ENCODE peak calls at places on chromosomes 16 and 17, in seven cellular contexts. W is nephron progenitor cell, U is astrocyte of the cerebellum, T is Caco-2, R is H9, H is IMR-90, B is A549. X is an unnamed sample.

GRCh38 chr17:13421581-13421980 is 180.1 kb downstream of the HS3ST3A1 start:
- DNase-seq in W (no peak), U (no peak), T (no peak), R (no peak), H (no peak), B (no peak), X (no peak)

GRCh38 chr17:65558683-65559311 is 2.7 kb downstream of the AXIN2 start:
- DNase-seq in W (peak), U (no peak), T (no peak), R (no peak), H (no peak), B (no peak), X (no peak)

GRCh38 chr16:85465328-85466307 is 147.5 kb upstream of the GSE1 start:
- DNase-seq in W (no peak), U (no peak), T (no peak), R (no peak), H (peak), B (no peak), X (no peak)

GRCh38 chr16:3608069-3608468 is 3.3 kb downstream of the SLX4 start:
- DNase-seq in W (no peak), U (no peak), T (no peak), R (no peak), H (no peak), B (no peak), X (no peak)

GRCh38 chr16:16861546-16861945 is 482.6 kb downstream of the NPIPA7 start:
- DNase-seq in W (peak), U (peak), T (peak), R (peak), H (peak), B (peak), X (peak)

GRCh38 chr17:83194189-83194565 is 114.8 kb downstream of the METRNL start:
- DNase-seq in W (no peak), U (no peak), T (peak), R (no peak), H (no peak), B (no peak), X (no peak)

GRCh38 chr17:75854881-75855309 is 240 bp downstream of the WBP2 start:
- DNase-seq in W (no peak), U (no peak), T (no peak), R (no peak), H (no peak), B (no peak), X (no peak)

GRCh38 chr16:70478912-70479341 is 24.5 kb downstream of the FCSK start:
- DNase-seq in W (no peak), U (no peak), T (no peak), R (peak), H (no peak), B (no peak), X (no peak)

GRCh38 chr16:55207679-55208294 is 116.2 kb upstream of the IRX6 start:
- DNase-seq in W (no peak), U (no peak), T (no peak), R (no peak), H (no peak), B (no peak), X (no peak)

GRCh38 chr17:30344283-30345088 is 10.6 kb upstream of the TMIGD1 start:
- DNase-seq in W (no peak), U (peak), T (peak), R (no peak), H (peak), B (peak), X (peak)

GRCh38 chr17:49515196-49515770 is 20.2 kb downstream of the NGFR start:
- DNase-seq in W (peak), U (peak), T (peak), R (peak), H (peak), B (peak), X (no peak)

GRCh38 chr16:740764-741505 is at the start of gene CIAO3:
- DNase-seq in W (peak), U (peak), T (peak), R (peak), H (peak), B (peak), X (peak)

GRCh38 chr17:47801906-47802305 is 19.7 kb downstream of the OSBPL7 start:
- DNase-seq in W (no peak), U (no peak), T (peak), R (no peak), H (no peak), B (no peak), X (no peak)

GRCh38 chr17:47803201-47803600 is 18.4 kb downstream of the OSBPL7 start:
- DNase-seq in W (no peak), U (no peak), T (peak), R (no peak), H (no peak), B (no peak), X (no peak)

GRCh38 chr17:47801176-47801765 is 20.3 kb downstream of the OSBPL7 start:
- DNase-seq in W (no peak), U (no peak), T (peak), R (no peak), H (no peak), B (no peak), X (no peak)

GRCh38 chr17:47803751-47804150 is 17.8 kb downstream of the OSBPL7 start:
- DNase-seq in W (no peak), U (no peak), T (peak), R (no peak), H (no peak), B (no peak), X (no peak)

DNA sequence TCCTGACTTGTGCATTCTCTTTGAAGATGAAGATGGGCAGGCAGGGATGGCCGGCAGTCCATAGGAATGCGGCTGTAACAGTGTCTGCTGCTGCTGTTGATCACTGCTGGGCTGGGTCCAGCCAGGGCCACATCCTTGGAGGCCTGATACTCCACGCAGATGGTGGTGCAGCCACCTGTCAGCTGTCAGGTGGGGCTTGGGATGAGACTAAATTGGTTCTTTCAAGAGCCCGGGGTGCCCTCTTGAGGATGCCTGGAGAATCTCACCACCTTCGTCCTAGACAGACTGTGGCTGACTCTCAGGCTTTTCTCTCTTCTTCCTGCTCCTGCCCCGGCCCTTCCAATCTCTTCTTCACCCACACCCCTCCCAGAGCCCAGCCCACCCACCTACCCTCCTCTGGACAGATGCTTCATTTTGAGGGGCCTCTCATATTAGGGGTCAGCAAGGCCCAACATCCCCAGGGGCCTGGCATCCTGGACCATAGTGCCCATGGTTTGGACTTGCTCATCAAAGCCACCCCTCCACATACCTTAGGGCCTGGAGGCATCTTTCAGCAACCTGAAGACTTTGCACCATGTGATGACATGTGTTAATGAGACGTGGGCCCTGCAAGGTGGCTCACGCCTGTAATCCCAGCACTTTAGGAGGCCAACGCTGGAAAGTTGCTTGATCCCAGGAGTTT is 19.1 kb downstream of the OSBPL7 start:
- DNase-seq in W (peak), U (peak), T (peak), R (peak), H (peak), B (peak), X (peak)
- TF ChIP-seq CTCF in W (peak), U (peak), T (peak), R (peak), H (peak), B (peak), X (no peak)

GRCh38 chr17:79075861-79076406 is 1.3 kb downstream of the ENGASE start:
- DNase-seq in W (no peak), U (no peak), T (no peak), R (no peak), H (no peak), B (no peak), X (no peak)
- TF ChIP-seq CTCF in W (no peak), U (no peak), T (no peak), R (no peak), H (no peak), B (no peak), X (no peak)

GRCh38 chr16:53131050-53131362 is 76.2 kb downstream of the CHD9 start:
- DNase-seq in W (no peak), U (no peak), T (no peak), R (no peak), H (no peak), B (no peak), X (no peak)

GRCh38 chr16:53129281-53130192 is 74.7 kb downstream of the CHD9 start:
- DNase-seq in W (no peak), U (peak), T (no peak), R (no peak), H (peak), B (no peak), X (no peak)

GRCh38 chr16:53132406-53132805 is 77.6 kb downstream of the CHD9 start:
- DNase-seq in W (no peak), U (no peak), T (no peak), R (no peak), H (no peak), B (no peak), X (no peak)

GRCh38 chr16:53131363-53132071 is 76.7 kb downstream of the CHD9 start:
- DNase-seq in W (peak), U (no peak), T (peak), R (peak), H (peak), B (peak), X (peak)

GRCh38 chr16:53130193-53131049 is 75.6 kb downstream of the CHD9 start:
- DNase-seq in W (peak), U (peak), T (peak), R (peak), H (peak), B (peak), X (peak)
- TF ChIP-seq CTCF in W (peak), U (peak), T (peak), R (peak), H (peak), B (peak), X (peak)

GRCh38 chr16:88286301-88286923 is 96.3 kb upstream of the ZNF469 start:
- DNase-seq in W (no peak), U (no peak), T (no peak), R (no peak), H (no peak), B (no peak), X (no peak)

GRCh38 chr16:88289001-88289400 is 93.8 kb upstream of the ZNF469 start:
- DNase-seq in W (no peak), U (no peak), T (no peak), R (no peak), H (no peak), B (no peak), X (no peak)

GRCh38 chr16:88285514-88285822 is 97.3 kb upstream of the ZNF469 start:
- DNase-seq in W (no peak), U (no peak), T (no peak), R (no peak), H (no peak), B (no peak), X (no peak)

GRCh38 chr16:88288303-88288702 is 94.5 kb upstream of the ZNF469 start:
- DNase-seq in W (no peak), U (no peak), T (no peak), R (no peak), H (no peak), B (no peak), X (no peak)

GRCh38 chr16:88287219-88287618 is 95.5 kb upstream of the ZNF469 start:
- DNase-seq in W (no peak), U (no peak), T (no peak), R (no peak), H (no peak), B (peak), X (no peak)
- TF ChIP-seq CTCF in W (peak), U (peak), T (peak), R (peak), H (peak), B (peak), X (peak)

GRCh38 chr17:57740225-57740528 is 4.9 kb downstream of the CCDC182 start:
- DNase-seq in W (no peak), U (no peak), T (no peak), R (no peak), H (no peak), B (no peak), X (no peak)

GRCh38 chr17:57735707-57736106 is 9.4 kb downstream of the CCDC182 start:
- DNase-seq in W (no peak), U (no peak), T (no peak), R (peak), H (no peak), B (peak), X (peak)

GRCh38 chr17:57735230-57735629 is 9.9 kb downstream of the CCDC182 start:
- DNase-seq in W (no peak), U (no peak), T (no peak), R (no peak), H (no peak), B (no peak), X (no peak)

GRCh38 chr17:57737450-57737849 is 7.6 kb downstream of the CCDC182 start:
- DNase-seq in W (no peak), U (no peak), T (no peak), R (no peak), H (no peak), B (no peak), X (no peak)

DNA sequence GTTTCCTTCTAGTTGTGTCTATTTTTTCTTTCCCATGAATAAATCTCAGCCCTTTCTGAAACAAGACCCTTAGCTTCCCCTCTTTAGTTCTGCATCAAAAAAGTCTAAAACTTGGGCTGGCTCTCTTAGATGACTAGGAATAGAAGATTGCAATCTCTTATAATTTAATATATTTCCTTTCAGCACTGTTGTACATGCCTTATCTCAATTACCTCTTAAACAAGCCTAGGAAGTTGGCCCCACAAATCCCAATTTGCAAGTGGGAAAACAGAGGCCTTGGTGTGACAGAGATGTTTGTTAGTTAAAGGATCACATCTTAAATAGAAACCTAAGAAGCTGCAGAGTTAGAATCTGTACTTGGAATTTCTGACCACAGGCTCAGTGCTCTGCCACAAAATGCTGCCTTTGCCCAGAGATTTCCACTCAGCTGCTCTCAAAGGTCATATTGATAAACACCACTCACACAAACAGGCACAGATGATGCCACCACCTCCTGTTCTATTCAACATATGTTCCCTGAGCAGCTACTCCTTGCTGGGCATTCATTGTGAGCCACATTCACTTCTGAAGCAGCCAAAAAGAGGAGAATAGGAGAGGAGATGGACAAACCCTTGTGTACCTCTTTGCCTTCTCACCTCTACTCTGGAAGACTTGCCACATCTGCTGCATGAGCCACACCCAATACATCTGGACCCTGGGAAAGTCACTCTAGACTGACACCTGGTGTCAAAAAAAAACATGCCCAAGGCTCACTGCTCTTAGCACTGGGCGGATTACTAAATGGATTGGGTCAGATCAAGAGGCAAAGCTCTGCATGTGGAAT is 5.5 kb downstream of the CCDC182 start:
- DNase-seq in W (no peak), U (no peak), T (no peak), R (peak), H (no peak), B (peak), X (no peak)
- TF ChIP-seq CTCF in W (peak), U (peak), T (peak), R (peak), H (peak), B (peak), X (no peak)

GRCh38 chr17:37490022-37490587 is 414 bp downstream of the DUSP14 start:
- DNase-seq in W (peak), U (no peak), T (peak), R (peak), H (peak), B (peak), X (peak)
- TF ChIP-seq CTCF in W (peak), U (no peak), T (no peak), R (peak), H (peak), B (peak), X (peak)

X was measured in endothelial cell.